ENCODE peak calls at places on chromosomes 3 and 15, in five cellular contexts. One of them, this sample, is unnamed.

GRCh38 chr3:157103280-157103679 is 56.7 kb downstream of the CCNL1 start:
- DNase-seq in NCI-H510A treated with DMSO at 0.1 percent for 48 hours: no peak
- DNase-seq in sigmoid colon: no peak
- DNase-seq in stimulated activated CD4-positive, alpha-beta T cell treated with anti-CD3 and anti-CD28 coated beads, Interleukin-1b, Interleukin-23, amount 100 ng/mL, for 4 hours: no peak
- DNase-seq in transverse colon: no peak
- DNase-seq in this sample: no peak

GRCh38 chr15:67216859-67217258 is 37.6 kb downstream of the AAGAB start:
- DNase-seq in NCI-H510A treated with DMSO at 0.1 percent for 48 hours: no peak
- DNase-seq in sigmoid colon: no peak
- DNase-seq in stimulated activated CD4-positive, alpha-beta T cell treated with anti-CD3 and anti-CD28 coated beads, Interleukin-1b, Interleukin-23, amount 100 ng/mL, for 4 hours: no peak
- DNase-seq in transverse colon: no peak
- DNase-seq in this sample: no peak

GRCh38 chr3:11187678-11188077 is 33.4 kb downstream of the HRH1 start:
- DNase-seq in NCI-H510A treated with DMSO at 0.1 percent for 48 hours: no peak
- DNase-seq in sigmoid colon: no peak
- DNase-seq in stimulated activated CD4-positive, alpha-beta T cell treated with anti-CD3 and anti-CD28 coated beads, Interleukin-1b, Interleukin-23, amount 100 ng/mL, for 4 hours: no peak
- DNase-seq in transverse colon: no peak
- DNase-seq in this sample: no peak

GRCh38 chr3:16841906-16842709 is 42.6 kb upstream of the PLCL2 start:
- DNase-seq in NCI-H510A treated with DMSO at 0.1 percent for 48 hours: peak
- DNase-seq in sigmoid colon: peak
- DNase-seq in stimulated activated CD4-positive, alpha-beta T cell treated with anti-CD3 and anti-CD28 coated beads, Interleukin-1b, Interleukin-23, amount 100 ng/mL, for 4 hours: peak
- DNase-seq in transverse colon: peak
- DNase-seq in this sample: peak

GRCh38 chr3:16844222-16844621 is 40.5 kb upstream of the PLCL2 start:
- DNase-seq in NCI-H510A treated with DMSO at 0.1 percent for 48 hours: no peak
- DNase-seq in sigmoid colon: no peak
- DNase-seq in stimulated activated CD4-positive, alpha-beta T cell treated with anti-CD3 and anti-CD28 coated beads, Interleukin-1b, Interleukin-23, amount 100 ng/mL, for 4 hours: no peak
- DNase-seq in transverse colon: no peak
- DNase-seq in this sample: no peak

GRCh38 chr3:170997966-170998913 is 28.3 kb downstream of the SLC2A2 start:
- DNase-seq in NCI-H510A treated with DMSO at 0.1 percent for 48 hours: no peak
- DNase-seq in sigmoid colon: no peak
- DNase-seq in stimulated activated CD4-positive, alpha-beta T cell treated with anti-CD3 and anti-CD28 coated beads, Interleukin-1b, Interleukin-23, amount 100 ng/mL, for 4 hours: no peak
- DNase-seq in transverse colon: peak
- DNase-seq in this sample: no peak

GRCh38 chr3:60636846-60637245 is 614.4 kb downstream of the FHIT start:
- DNase-seq in NCI-H510A treated with DMSO at 0.1 percent for 48 hours: no peak
- DNase-seq in sigmoid colon: no peak
- DNase-seq in stimulated activated CD4-positive, alpha-beta T cell treated with anti-CD3 and anti-CD28 coated beads, Interleukin-1b, Interleukin-23, amount 100 ng/mL, for 4 hours: no peak
- DNase-seq in transverse colon: no peak
- DNase-seq in this sample: no peak

GRCh38 chr3:191774485-191774884 is 313.5 kb downstream of the PYDC2 start:
- DNase-seq in NCI-H510A treated with DMSO at 0.1 percent for 48 hours: no peak
- DNase-seq in sigmoid colon: no peak
- DNase-seq in stimulated activated CD4-positive, alpha-beta T cell treated with anti-CD3 and anti-CD28 coated beads, Interleukin-1b, Interleukin-23, amount 100 ng/mL, for 4 hours: no peak
- DNase-seq in transverse colon: no peak
- DNase-seq in this sample: no peak

GRCh38 chr15:81264072-81264857 is 59.7 kb downstream of the STARD5 start:
- DNase-seq in NCI-H510A treated with DMSO at 0.1 percent for 48 hours: no peak
- DNase-seq in sigmoid colon: no peak
- DNase-seq in stimulated activated CD4-positive, alpha-beta T cell treated with anti-CD3 and anti-CD28 coated beads, Interleukin-1b, Interleukin-23, amount 100 ng/mL, for 4 hours: no peak
- DNase-seq in transverse colon: no peak
- DNase-seq in this sample: no peak

GRCh38 chr3:53260286-53260785 is 4.5 kb upstream of the TKT start:
- DNase-seq in NCI-H510A treated with DMSO at 0.1 percent for 48 hours: no peak
- DNase-seq in sigmoid colon: no peak
- DNase-seq in stimulated activated CD4-positive, alpha-beta T cell treated with anti-CD3 and anti-CD28 coated beads, Interleukin-1b, Interleukin-23, amount 100 ng/mL, for 4 hours: no peak
- DNase-seq in transverse colon: no peak
- DNase-seq in this sample: no peak

GRCh38 chr15:80179025-80179759 is 26.4 kb downstream of the FAH start:
- DNase-seq in NCI-H510A treated with DMSO at 0.1 percent for 48 hours: no peak
- DNase-seq in sigmoid colon: no peak
- DNase-seq in stimulated activated CD4-positive, alpha-beta T cell treated with anti-CD3 and anti-CD28 coated beads, Interleukin-1b, Interleukin-23, amount 100 ng/mL, for 4 hours: no peak
- DNase-seq in transverse colon: no peak
- DNase-seq in this sample: no peak

GRCh38 chr3:140394488-140395133 is 283.3 kb upstream of the TRIM42 start:
- DNase-seq in NCI-H510A treated with DMSO at 0.1 percent for 48 hours: no peak
- DNase-seq in sigmoid colon: no peak
- DNase-seq in stimulated activated CD4-positive, alpha-beta T cell treated with anti-CD3 and anti-CD28 coated beads, Interleukin-1b, Interleukin-23, amount 100 ng/mL, for 4 hours: no peak
- DNase-seq in transverse colon: no peak
- DNase-seq in this sample: no peak

GRCh38 chr3:127978636-127979035 is 63.6 kb downstream of the KBTBD12 start:
- DNase-seq in NCI-H510A treated with DMSO at 0.1 percent for 48 hours: no peak
- DNase-seq in sigmoid colon: no peak
- DNase-seq in stimulated activated CD4-positive, alpha-beta T cell treated with anti-CD3 and anti-CD28 coated beads, Interleukin-1b, Interleukin-23, amount 100 ng/mL, for 4 hours: no peak
- DNase-seq in transverse colon: no peak
- DNase-seq in this sample: no peak

GRCh38 chr3:77051927-77052542 is 12.1 kb downstream of the ROBO2 start:
- DNase-seq in NCI-H510A treated with DMSO at 0.1 percent for 48 hours: no peak
- DNase-seq in sigmoid colon: no peak
- DNase-seq in stimulated activated CD4-positive, alpha-beta T cell treated with anti-CD3 and anti-CD28 coated beads, Interleukin-1b, Interleukin-23, amount 100 ng/mL, for 4 hours: no peak
- DNase-seq in transverse colon: no peak
- DNase-seq in this sample: no peak

GRCh38 chr15:75947117-75947516 is 43.4 kb downstream of the FBXO22 start:
- DNase-seq in NCI-H510A treated with DMSO at 0.1 percent for 48 hours: no peak
- DNase-seq in sigmoid colon: no peak
- DNase-seq in stimulated activated CD4-positive, alpha-beta T cell treated with anti-CD3 and anti-CD28 coated beads, Interleukin-1b, Interleukin-23, amount 100 ng/mL, for 4 hours: no peak
- DNase-seq in transverse colon: no peak
- DNase-seq in this sample: no peak

GRCh38 chr3:71723452-71724170 is 1.6 kb downstream of the EIF4E3 start:
- DNase-seq in NCI-H510A treated with DMSO at 0.1 percent for 48 hours: no peak
- DNase-seq in sigmoid colon: no peak
- DNase-seq in stimulated activated CD4-positive, alpha-beta T cell treated with anti-CD3 and anti-CD28 coated beads, Interleukin-1b, Interleukin-23, amount 100 ng/mL, for 4 hours: no peak
- DNase-seq in transverse colon: no peak
- DNase-seq in this sample: no peak

GRCh38 chr15:89964555-89964954 is 36.6 kb upstream of the ZNF710 start:
- DNase-seq in NCI-H510A treated with DMSO at 0.1 percent for 48 hours: no peak
- DNase-seq in sigmoid colon: no peak
- DNase-seq in stimulated activated CD4-positive, alpha-beta T cell treated with anti-CD3 and anti-CD28 coated beads, Interleukin-1b, Interleukin-23, amount 100 ng/mL, for 4 hours: no peak
- DNase-seq in transverse colon: no peak
- DNase-seq in this sample: no peak

GRCh38 chr3:49998326-49998725 is 58.4 kb downstream of the RBM6 start:
- DNase-seq in NCI-H510A treated with DMSO at 0.1 percent for 48 hours: no peak
- DNase-seq in sigmoid colon: no peak
- DNase-seq in stimulated activated CD4-positive, alpha-beta T cell treated with anti-CD3 and anti-CD28 coated beads, Interleukin-1b, Interleukin-23, amount 100 ng/mL, for 4 hours: no peak
- DNase-seq in transverse colon: no peak
- DNase-seq in this sample: no peak

GRCh38 chr3:15253023-15253697 is 47.1 kb downstream of the CAPN7 start:
- DNase-seq in NCI-H510A treated with DMSO at 0.1 percent for 48 hours: no peak
- DNase-seq in sigmoid colon: no peak
- DNase-seq in stimulated activated CD4-positive, alpha-beta T cell treated with anti-CD3 and anti-CD28 coated beads, Interleukin-1b, Interleukin-23, amount 100 ng/mL, for 4 hours: no peak
- DNase-seq in transverse colon: no peak
- DNase-seq in this sample: no peak

GRCh38 chr3:147422934-147423599 is 13.9 kb downstream of the ZIC1 start:
- DNase-seq in NCI-H510A treated with DMSO at 0.1 percent for 48 hours: peak
- DNase-seq in sigmoid colon: no peak
- DNase-seq in stimulated activated CD4-positive, alpha-beta T cell treated with anti-CD3 and anti-CD28 coated beads, Interleukin-1b, Interleukin-23, amount 100 ng/mL, for 4 hours: no peak
- DNase-seq in transverse colon: no peak
- DNase-seq in this sample: no peak

GRCh38 chr3:120021523-120021922 is 72.7 kb downstream of the GSK3B start:
- DNase-seq in NCI-H510A treated with DMSO at 0.1 percent for 48 hours: no peak
- DNase-seq in sigmoid colon: no peak
- DNase-seq in stimulated activated CD4-positive, alpha-beta T cell treated with anti-CD3 and anti-CD28 coated beads, Interleukin-1b, Interleukin-23, amount 100 ng/mL, for 4 hours: no peak
- DNase-seq in transverse colon: no peak
- DNase-seq in this sample: no peak

GRCh38 chr3:166390303-166390702 is 553.1 kb upstream of the BCHE start:
- DNase-seq in NCI-H510A treated with DMSO at 0.1 percent for 48 hours: no peak
- DNase-seq in sigmoid colon: no peak
- DNase-seq in stimulated activated CD4-positive, alpha-beta T cell treated with anti-CD3 and anti-CD28 coated beads, Interleukin-1b, Interleukin-23, amount 100 ng/mL, for 4 hours: no peak
- DNase-seq in transverse colon: no peak
- DNase-seq in this sample: no peak

GRCh38 chr3:14393440-14394111 is 8.8 kb upstream of the SLC6A6 start:
- DNase-seq in NCI-H510A treated with DMSO at 0.1 percent for 48 hours: no peak
- DNase-seq in sigmoid colon: no peak
- DNase-seq in stimulated activated CD4-positive, alpha-beta T cell treated with anti-CD3 and anti-CD28 coated beads, Interleukin-1b, Interleukin-23, amount 100 ng/mL, for 4 hours: no peak
- DNase-seq in transverse colon: no peak
- DNase-seq in this sample: no peak

GRCh38 chr3:7536510-7536909 is 675.6 kb downstream of the GRM7 start:
- DNase-seq in NCI-H510A treated with DMSO at 0.1 percent for 48 hours: peak
- DNase-seq in sigmoid colon: no peak
- DNase-seq in stimulated activated CD4-positive, alpha-beta T cell treated with anti-CD3 and anti-CD28 coated beads, Interleukin-1b, Interleukin-23, amount 100 ng/mL, for 4 hours: no peak
- DNase-seq in transverse colon: no peak
- DNase-seq in this sample: no peak

GRCh38 chr3:158532099-158532734 is 38.8 kb upstream of the MLF1 start:
- DNase-seq in NCI-H510A treated with DMSO at 0.1 percent for 48 hours: peak
- DNase-seq in sigmoid colon: no peak
- DNase-seq in stimulated activated CD4-positive, alpha-beta T cell treated with anti-CD3 and anti-CD28 coated beads, Interleukin-1b, Interleukin-23, amount 100 ng/mL, for 4 hours: no peak
- DNase-seq in transverse colon: no peak
- DNase-seq in this sample: no peak

GRCh38 chr3:107927361-107928083 is 163.3 kb downstream of the CD47 start:
- DNase-seq in NCI-H510A treated with DMSO at 0.1 percent for 48 hours: peak
- DNase-seq in sigmoid colon: peak
- DNase-seq in stimulated activated CD4-positive, alpha-beta T cell treated with anti-CD3 and anti-CD28 coated beads, Interleukin-1b, Interleukin-23, amount 100 ng/mL, for 4 hours: peak
- DNase-seq in transverse colon: peak
- DNase-seq in this sample: peak

GRCh38 chr3:61081554-61081953 is 169.7 kb downstream of the FHIT start:
- DNase-seq in NCI-H510A treated with DMSO at 0.1 percent for 48 hours: no peak
- DNase-seq in sigmoid colon: no peak
- DNase-seq in stimulated activated CD4-positive, alpha-beta T cell treated with anti-CD3 and anti-CD28 coated beads, Interleukin-1b, Interleukin-23, amount 100 ng/mL, for 4 hours: no peak
- DNase-seq in transverse colon: no peak
- DNase-seq in this sample: no peak

GRCh38 chr15:70470556-70471191 is 292.7 kb downstream of the UACA start:
- DNase-seq in NCI-H510A treated with DMSO at 0.1 percent for 48 hours: no peak
- DNase-seq in sigmoid colon: no peak
- DNase-seq in stimulated activated CD4-positive, alpha-beta T cell treated with anti-CD3 and anti-CD28 coated beads, Interleukin-1b, Interleukin-23, amount 100 ng/mL, for 4 hours: no peak
- DNase-seq in transverse colon: no peak
- DNase-seq in this sample: no peak

GRCh38 chr3:129039271-129040038 is 21.1 kb upstream of the GP9 start:
- DNase-seq in NCI-H510A treated with DMSO at 0.1 percent for 48 hours: peak
- DNase-seq in sigmoid colon: peak
- DNase-seq in stimulated activated CD4-positive, alpha-beta T cell treated with anti-CD3 and anti-CD28 coated beads, Interleukin-1b, Interleukin-23, amount 100 ng/mL, for 4 hours: no peak
- DNase-seq in transverse colon: peak
- DNase-seq in this sample: no peak

GRCh38 chr3:153160451-153161137 is 1.4 kb upstream of the RAP2B start:
- DNase-seq in NCI-H510A treated with DMSO at 0.1 percent for 48 hours: peak
- DNase-seq in sigmoid colon: peak
- DNase-seq in stimulated activated CD4-positive, alpha-beta T cell treated with anti-CD3 and anti-CD28 coated beads, Interleukin-1b, Interleukin-23, amount 100 ng/mL, for 4 hours: peak
- DNase-seq in transverse colon: peak
- DNase-seq in this sample: peak

GRCh38 chr3:53518495-53518981 is 24.1 kb downstream of the CACNA1D start:
- DNase-seq in NCI-H510A treated with DMSO at 0.1 percent for 48 hours: no peak
- DNase-seq in sigmoid colon: no peak
- DNase-seq in stimulated activated CD4-positive, alpha-beta T cell treated with anti-CD3 and anti-CD28 coated beads, Interleukin-1b, Interleukin-23, amount 100 ng/mL, for 4 hours: no peak
- DNase-seq in transverse colon: no peak
- DNase-seq in this sample: no peak

GRCh38 chr15:70324001-70324974 is 226.6 kb upstream of the TLE3 start:
- DNase-seq in NCI-H510A treated with DMSO at 0.1 percent for 48 hours: no peak
- DNase-seq in sigmoid colon: peak
- DNase-seq in stimulated activated CD4-positive, alpha-beta T cell treated with anti-CD3 and anti-CD28 coated beads, Interleukin-1b, Interleukin-23, amount 100 ng/mL, for 4 hours: no peak
- DNase-seq in transverse colon: no peak
- DNase-seq in this sample: no peak

GRCh38 chr15:49715701-49716100 is 94.9 kb downstream of the DTWD1 start:
- DNase-seq in NCI-H510A treated with DMSO at 0.1 percent for 48 hours: no peak
- DNase-seq in sigmoid colon: no peak
- DNase-seq in stimulated activated CD4-positive, alpha-beta T cell treated with anti-CD3 and anti-CD28 coated beads, Interleukin-1b, Interleukin-23, amount 100 ng/mL, for 4 hours: no peak
- DNase-seq in transverse colon: no peak
- DNase-seq in this sample: no peak

GRCh38 chr3:17290894-17291293 is 406.1 kb downstream of the PLCL2 start:
- DNase-seq in NCI-H510A treated with DMSO at 0.1 percent for 48 hours: no peak
- DNase-seq in sigmoid colon: no peak
- DNase-seq in stimulated activated CD4-positive, alpha-beta T cell treated with anti-CD3 and anti-CD28 coated beads, Interleukin-1b, Interleukin-23, amount 100 ng/mL, for 4 hours: no peak
- DNase-seq in transverse colon: no peak
- DNase-seq in this sample: no peak